ENCODE peak calls at places on chromosomes 5 and 9, in four cellular contexts. One of them, this sample, is unnamed.

GRCh38 chr5:103223031-103223955 is 35.3 kb upstream of the MACIR start:
- DNase-seq in tibial artery: no peak
- DNase-seq in astrocyte of the cerebellum: no peak
- DNase-seq in lower leg skin: peak; percentile 76
- DNase-seq in this sample: no peak

GRCh38 chr5:125176005-125176390 is 429.6 kb upstream of the ZNF608 start:
- DNase-seq in tibial artery: no peak
- DNase-seq in lower leg skin: no peak
- DNase-seq in astrocyte of the cerebellum: no peak
- DNase-seq in this sample: no peak

GRCh38 chr5:91179018-91179417 is 204.1 kb downstream of the ARRDC3 start:
- DNase-seq in tibial artery: no peak
- DNase-seq in astrocyte of the cerebellum: no peak
- DNase-seq in lower leg skin: no peak
- DNase-seq in this sample: no peak

GRCh38 chr9:36971935-36972488 is 62.1 kb downstream of the PAX5 start:
- DNase-seq in tibial artery: no peak
- DNase-seq in astrocyte of the cerebellum: no peak
- DNase-seq in lower leg skin: no peak
- DNase-seq in this sample: no peak

GRCh38 chr5:107104774-107105050 is 566.0 kb downstream of the EFNA5 start:
- DNase-seq in lower leg skin: no peak
- DNase-seq in astrocyte of the cerebellum: no peak
- DNase-seq in tibial artery: no peak
- DNase-seq in this sample: no peak

GRCh38 chr5:117295941-117296340 is 721.3 kb upstream of the SEMA6A start:
- DNase-seq in astrocyte of the cerebellum: no peak
- DNase-seq in tibial artery: no peak
- DNase-seq in lower leg skin: no peak
- DNase-seq in this sample: no peak

GRCh38 chr5:151078490-151079262 is 2.2 kb downstream of the TNIP1 start:
- DNase-seq in tibial artery: no peak
- DNase-seq in lower leg skin: no peak
- DNase-seq in astrocyte of the cerebellum: no peak
- DNase-seq in this sample: no peak

GRCh38 chr9:73038089-73038509 is 85.2 kb upstream of the ALDH1A1 start:
- DNase-seq in lower leg skin: no peak
- DNase-seq in astrocyte of the cerebellum: no peak
- DNase-seq in tibial artery: no peak
- DNase-seq in this sample: no peak

GRCh38 chr5:139374909-139375308 is 8.2 kb downstream of the SLC23A1 start:
- DNase-seq in astrocyte of the cerebellum: no peak
- DNase-seq in tibial artery: no peak
- DNase-seq in lower leg skin: peak; percentile 77
- DNase-seq in this sample: no peak

GRCh38 chr9:20640331-20641187 is 18.3 kb upstream of the MLLT3 start:
- DNase-seq in astrocyte of the cerebellum: peak; percentile 65
- DNase-seq in lower leg skin: peak; percentile 86
- DNase-seq in tibial artery: no peak
- DNase-seq in this sample: no peak

GRCh38 chr9:34272146-34272545 is 56.9 kb downstream of the KIF24 start:
- DNase-seq in lower leg skin: no peak
- DNase-seq in astrocyte of the cerebellum: no peak
- DNase-seq in tibial artery: no peak
- DNase-seq in this sample: no peak

GRCh38 chr5:57171818-57172465 is 1.9 kb upstream of the GPBP1 start:
- DNase-seq in lower leg skin: peak; percentile 49
- DNase-seq in astrocyte of the cerebellum: no peak
- DNase-seq in tibial artery: no peak
- DNase-seq in this sample: no peak

GRCh38 chr5:133063965-133064364 is 12.2 kb downstream of the HSPA4 start:
- DNase-seq in lower leg skin: no peak
- DNase-seq in tibial artery: no peak
- DNase-seq in astrocyte of the cerebellum: no peak
- DNase-seq in this sample: no peak

GRCh38 chr5:175202461-175203065 is 241.4 kb downstream of the DRD1 start:
- DNase-seq in lower leg skin: no peak
- DNase-seq in astrocyte of the cerebellum: peak; percentile 24
- DNase-seq in tibial artery: no peak
- DNase-seq in this sample: no peak

GRCh38 chr5:77635617-77636422 is 2.7 kb downstream of the OTP start:
- DNase-seq in tibial artery: no peak
- DNase-seq in lower leg skin: no peak
- DNase-seq in astrocyte of the cerebellum: no peak
- DNase-seq in this sample: no peak

GRCh38 chr5:178114325-178115135 is 1.2 kb downstream of the N4BP3 start:
- DNase-seq in astrocyte of the cerebellum: no peak
- DNase-seq in tibial artery: no peak
- DNase-seq in lower leg skin: peak; percentile 89
- DNase-seq in this sample: no peak

GRCh38 chr5:19098434-19098833 is 889.6 kb downstream of the CDH18 start:
- DNase-seq in lower leg skin: no peak
- DNase-seq in tibial artery: no peak
- DNase-seq in astrocyte of the cerebellum: no peak
- DNase-seq in this sample: no peak

GRCh38 chr9:74521009-74521408 is 23.9 kb downstream of the RORB start:
- DNase-seq in lower leg skin: no peak
- DNase-seq in astrocyte of the cerebellum: peak; percentile 64
- DNase-seq in tibial artery: no peak
- DNase-seq in this sample: no peak

GRCh38 chr5:177985430-177986040 is 10.5 kb downstream of the PROP1 start:
- DNase-seq in lower leg skin: no peak
- DNase-seq in tibial artery: no peak
- DNase-seq in astrocyte of the cerebellum: no peak
- DNase-seq in this sample: no peak

GRCh38 chr5:35436441-35437057 is 181.1 kb upstream of the SPEF2 start:
- DNase-seq in lower leg skin: no peak
- DNase-seq in tibial artery: no peak
- DNase-seq in astrocyte of the cerebellum: peak; percentile 1
- DNase-seq in this sample: peak; percentile 39
- TF ChIP-seq CTCF in lower leg skin: no peak
- TF ChIP-seq CTCF in tibial artery: no peak
- TF ChIP-seq CTCF in astrocyte of the cerebellum: peak; percentile 39
- TF ChIP-seq CTCF in this sample: peak; percentile 80

GRCh38 chr9:16131269-16131668 is 578.4 kb downstream of the CCDC171 start:
- DNase-seq in lower leg skin: no peak
- DNase-seq in astrocyte of the cerebellum: no peak
- DNase-seq in tibial artery: no peak
- DNase-seq in this sample: peak; percentile 15
- TF ChIP-seq CTCF in lower leg skin: no peak
- TF ChIP-seq CTCF in astrocyte of the cerebellum: peak; percentile 33
- TF ChIP-seq CTCF in tibial artery: no peak
- TF ChIP-seq CTCF in this sample: no peak

GRCh38 chr9:124220551-124221451 is 36.9 kb upstream of the NEK6 start:
- DNase-seq in tibial artery: peak; percentile 73
- DNase-seq in lower leg skin: peak; percentile 71
- DNase-seq in astrocyte of the cerebellum: peak; percentile 40
- DNase-seq in this sample: no peak
- TF ChIP-seq CTCF in tibial artery: no peak
- TF ChIP-seq CTCF in lower leg skin: no peak
- TF ChIP-seq CTCF in astrocyte of the cerebellum: no peak
- TF ChIP-seq CTCF in this sample: no peak

GRCh38 chr5:143713331-143714032 is 98.5 kb upstream of the HMHB1 start:
- DNase-seq in lower leg skin: no peak
- DNase-seq in tibial artery: no peak
- DNase-seq in astrocyte of the cerebellum: no peak
- DNase-seq in this sample: no peak

GRCh38 chr5:143720689-143721088 is 91.3 kb upstream of the HMHB1 start:
- DNase-seq in astrocyte of the cerebellum: no peak
- DNase-seq in lower leg skin: no peak
- DNase-seq in tibial artery: no peak
- DNase-seq in this sample: no peak

GRCh38 chr5:143714629-143715028 is 97.3 kb upstream of the HMHB1 start:
- DNase-seq in lower leg skin: no peak
- DNase-seq in astrocyte of the cerebellum: no peak
- DNase-seq in tibial artery: no peak
- DNase-seq in this sample: no peak

GRCh38 chr5:143716856-143717255 is 95.1 kb upstream of the HMHB1 start:
- DNase-seq in tibial artery: no peak
- DNase-seq in lower leg skin: no peak
- DNase-seq in astrocyte of the cerebellum: no peak
- DNase-seq in this sample: no peak

GRCh38 chr5:143717400-143717799 is 94.6 kb upstream of the HMHB1 start:
- DNase-seq in lower leg skin: no peak
- DNase-seq in tibial artery: no peak
- DNase-seq in astrocyte of the cerebellum: peak; percentile 65
- DNase-seq in this sample: no peak
- TF ChIP-seq CTCF in lower leg skin: no peak
- TF ChIP-seq CTCF in tibial artery: no peak
- TF ChIP-seq CTCF in astrocyte of the cerebellum: no peak
- TF ChIP-seq CTCF in this sample: no peak

GRCh38 chr9:105447814-105448812 is at the start of gene FSD1L:
- DNase-seq in tibial artery: peak; percentile 94
- DNase-seq in astrocyte of the cerebellum: peak; percentile 68
- DNase-seq in lower leg skin: peak; percentile 98
- DNase-seq in this sample: peak; percentile 76
- TF ChIP-seq CTCF in tibial artery: no peak
- TF ChIP-seq CTCF in astrocyte of the cerebellum: peak; percentile 11
- TF ChIP-seq CTCF in lower leg skin: no peak
- TF ChIP-seq CTCF in this sample: no peak

GRCh38 chr5:162929104-162929503 is 508.3 kb upstream of the CCNG1 start:
- DNase-seq in tibial artery: no peak
- DNase-seq in astrocyte of the cerebellum: no peak
- DNase-seq in lower leg skin: no peak
- DNase-seq in this sample: no peak
- TF ChIP-seq CTCF in tibial artery: no peak
- TF ChIP-seq CTCF in astrocyte of the cerebellum: no peak
- TF ChIP-seq CTCF in lower leg skin: no peak
- TF ChIP-seq CTCF in this sample: no peak

This sample was measured in endothelial cell.